ENCODE peak calls at places on chromosome 17, in seven cellular contexts. U is stomach, J is breast epithelium, I is heart right ventricle, E is A549, A is thoracic aorta, K is Panc1. R is an unnamed sample.

GRCh38 chr17:76537288-76537577 is 276 bp downstream of the CYGB start:
- DNase-seq in U (peak), K (no peak), A (no peak), E (no peak), J (no peak), I (peak), R (no peak)

GRCh38 chr17:38379448-38379847 is 27.8 kb downstream of the SOCS7 start:
- DNase-seq in K (no peak), E (no peak), A (no peak), J (no peak), I (no peak), U (no peak), R (no peak)

GRCh38 chr17:45370949-45371413 is 54.2 kb upstream of the MAP3K14 start:
- DNase-seq in I (no peak), U (no peak), A (no peak), K (no peak), E (peak), J (no peak), R (no peak)

GRCh38 chr17:81365601-81366585 is 29.4 kb upstream of the BAHCC1 start:
- DNase-seq in A (no peak), E (no peak), U (peak), J (peak), K (no peak), I (no peak), R (no peak)

GRCh38 chr17:64772845-64773299 is 110.8 kb upstream of the SMURF2 start:
- DNase-seq in J (no peak), E (no peak), I (no peak), K (no peak), A (no peak), U (no peak), R (no peak)

GRCh38 chr17:77318491-77319210 is 177.9 kb downstream of the SEC14L1 start:
- DNase-seq in J (no peak), E (no peak), A (no peak), K (no peak), U (peak), I (no peak), R (no peak)

GRCh38 chr17:5587431-5588032 is 3.2 kb upstream of the NLRP1 start:
- DNase-seq in A (no peak), U (no peak), I (no peak), E (peak), K (no peak), J (no peak), R (peak)

GRCh38 chr17:30939059-30939689 is 17.4 kb downstream of the ADAP2 start:
- DNase-seq in K (no peak), J (no peak), A (no peak), U (no peak), E (no peak), I (no peak), R (no peak)

GRCh38 chr17:67095803-67096202 is 51.4 kb downstream of the CACNG1 start:
- DNase-seq in J (no peak), K (no peak), U (no peak), I (no peak), E (no peak), A (no peak), R (no peak)

GRCh38 chr17:59368218-59368857 is 36.9 kb downstream of the YPEL2 start:
- DNase-seq in E (no peak), I (no peak), J (no peak), U (no peak), A (no peak), K (no peak), R (no peak)

GRCh38 chr17:7262192-7263070 is at the start of gene CLDN7:
- DNase-seq in K (no peak), A (no peak), I (no peak), E (no peak), U (peak), J (peak), R (no peak)

GRCh38 chr17:58072862-58073261 is 10.4 kb upstream of the DYNLL2 start:
- DNase-seq in J (no peak), A (no peak), K (no peak), I (no peak), E (no peak), U (no peak), R (no peak)

GRCh38 chr17:3960764-3961163 is 3.5 kb downstream of the ATP2A3 start:
- DNase-seq in J (peak), U (no peak), I (no peak), K (no peak), A (no peak), E (no peak), R (no peak)

GRCh38 chr17:58020401-58020800 is 13.4 kb upstream of the SRSF1 start:
- DNase-seq in U (no peak), E (no peak), A (no peak), K (no peak), J (no peak), I (no peak), R (no peak)

GRCh38 chr17:82930043-82930923 is 90.5 kb upstream of the ZNF750 start:
- DNase-seq in K (no peak), I (no peak), U (no peak), E (no peak), J (no peak), A (no peak), R (no peak)

GRCh38 chr17:64992325-64992802 is 64.2 kb downstream of the GNA13 start:
- DNase-seq in I (no peak), E (peak), A (no peak), U (no peak), J (peak), K (peak), R (no peak)

GRCh38 chr17:46995841-46996571 is 17.0 kb upstream of the RPRML start:
- DNase-seq in K (no peak), J (no peak), A (no peak), U (no peak), E (no peak), I (no peak), R (no peak)

GRCh38 chr17:76191891-76192290 is 48.4 kb downstream of the RNF157 start:
- DNase-seq in K (no peak), A (no peak), E (no peak), I (no peak), J (no peak), U (no peak), R (no peak)

GRCh38 chr17:306536-307294 is 45.9 kb downstream of the RPH3AL start:
- DNase-seq in J (no peak), E (no peak), A (no peak), U (no peak), I (no peak), K (no peak), R (no peak)

GRCh38 chr17:38852771-38853291 is 690 bp downstream of the RPL23 start:
- DNase-seq in K (no peak), I (no peak), U (no peak), A (no peak), E (no peak), J (no peak), R (no peak)

GRCh38 chr17:81090361-81091133 is 55.6 kb downstream of the BAIAP2 start:
- DNase-seq in K (no peak), J (no peak), I (peak), U (peak), A (no peak), E (peak), R (no peak)

GRCh38 chr17:22217135-22217534 is 524.8 kb downstream of the KCNJ18 start:
- DNase-seq in I (no peak), J (no peak), U (no peak), E (no peak), K (no peak), A (no peak), R (no peak)

GRCh38 chr17:60153606-60154355 is 4.0 kb downstream of the CA4 start:
- DNase-seq in U (no peak), A (no peak), E (no peak), I (no peak), J (no peak), K (no peak), R (no peak)

GRCh38 chr17:13721705-13722104 is 120.0 kb upstream of the HS3ST3A1 start:
- DNase-seq in U (no peak), J (no peak), K (no peak), A (no peak), I (no peak), E (no peak), R (no peak)

GRCh38 chr17:47829870-47830269 is 1.5 kb downstream of the MRPL10 start:
- DNase-seq in U (no peak), E (no peak), K (no peak), A (no peak), I (no peak), J (no peak), R (no peak)

GRCh38 chr17:76159157-76159556 is 18.1 kb upstream of the FOXJ1 start:
- DNase-seq in E (no peak), K (no peak), J (no peak), U (no peak), I (no peak), A (no peak), R (no peak)

GRCh38 chr17:44390250-44390649 is 801 bp upstream of the ITGA2B start:
- DNase-seq in U (no peak), A (no peak), E (no peak), J (no peak), I (no peak), K (no peak), R (no peak)

GRCh38 chr17:1880851-1881630 is 51.2 kb downstream of the RPA1 start:
- DNase-seq in K (no peak), E (no peak), A (no peak), J (no peak), I (no peak), U (no peak), R (peak)

GRCh38 chr17:45120558-45120957 is 11.8 kb downstream of the PLCD3 start:
- DNase-seq in I (no peak), E (no peak), U (no peak), A (no peak), K (no peak), J (no peak), R (no peak)

GRCh38 chr17:69713815-69714214 is 299.3 kb downstream of the MAP2K6 start:
- DNase-seq in U (no peak), I (no peak), E (no peak), J (no peak), K (no peak), A (no peak), R (no peak)

GRCh38 chr17:69714659-69715058 is 300.2 kb downstream of the MAP2K6 start:
- DNase-seq in E (no peak), K (no peak), J (no peak), I (no peak), U (no peak), A (no peak), R (no peak)

GRCh38 chr17:69710926-69711325 is 296.4 kb downstream of the MAP2K6 start:
- DNase-seq in J (no peak), I (no peak), K (no peak), U (no peak), E (no peak), A (no peak), R (no peak)

GRCh38 chr17:69711504-69711903 is 297.0 kb downstream of the MAP2K6 start:
- DNase-seq in K (no peak), I (no peak), A (no peak), U (no peak), E (no peak), J (no peak), R (no peak)

GRCh38 chr17:69712801-69713311 is 298.4 kb downstream of the MAP2K6 start:
- DNase-seq in K (no peak), E (no peak), U (no peak), I (no peak), J (no peak), A (no peak), R (no peak)
- H3K27ac ChIP-seq in K (no peak), E (peak), U (no peak), I (no peak), J (no peak), A (no peak), R (no peak)

GRCh38 chr17:78791840-78792709 is 10.0 kb upstream of the CYTH1 start:
- DNase-seq in K (no peak), J (no peak), U (no peak), I (no peak), E (no peak), A (no peak), R (no peak)
- H3K27ac ChIP-seq in K (no peak), J (peak), U (peak), I (no peak), E (no peak), A (peak), R (peak)

GRCh38 chr17:51741447-51741846 is 417.1 kb downstream of the CA10 start:
- DNase-seq in K (no peak), E (no peak), U (no peak), I (no peak), J (no peak), A (no peak), R (no peak)
- H3K27ac ChIP-seq in K (no peak), E (no peak), U (no peak), I (no peak), J (no peak), A (no peak), R (no peak)

GRCh38 chr17:40553694-40554534 is 11.4 kb downstream of the CCR7 start:
- DNase-seq in I (peak), K (no peak), E (no peak), J (peak), U (peak), A (no peak), R (peak)
- H3K27ac ChIP-seq in I (peak), K (no peak), E (peak), J (peak), U (peak), A (peak), R (peak)

R was measured in substantia nigra.